ENCODE peak calls at places on chromosomes 11 and 22, in five cellular contexts. C, F, Z, G and B are unnamed samples.

GRCh38 chr11:67357831-67358555 is 4.6 kb upstream of the POLD4 start:
- DNase-seq in C (no peak), F (no peak), Z (peak), G (no peak), B (no peak)

GRCh38 chr11:28566643-28567042 is 458.5 kb downstream of the METTL15 start:
- DNase-seq in C (peak), F (no peak), Z (peak), G (no peak), B (no peak)

GRCh38 chr11:126354631-126355323 is 709 bp upstream of the ST3GAL4 start:
- DNase-seq in C (no peak), F (peak), Z (no peak), G (peak), B (no peak)

GRCh38 chr11:116457336-116458007 is 315.3 kb downstream of the BUD13 start:
- DNase-seq in C (no peak), F (peak), Z (no peak), G (no peak), B (no peak)

GRCh38 chr11:61539009-61539408 is 30.5 kb downstream of the LRRC10B start:
- DNase-seq in C (no peak), F (no peak), Z (no peak), G (no peak), B (no peak)

GRCh38 chr11:31000412-31000811 is 369.1 kb downstream of the DCDC1 start:
- DNase-seq in C (no peak), F (peak), Z (no peak), G (no peak), B (no peak)

GRCh38 chr11:104390696-104391095 is 226.7 kb upstream of the PDGFD start:
- DNase-seq in C (no peak), F (no peak), Z (no peak), G (no peak), B (no peak)

GRCh38 chr22:35914665-35915476 is 113.8 kb downstream of the RBFOX2 start:
- DNase-seq in C (peak), F (peak), Z (peak), G (no peak), B (no peak)

GRCh38 chr11:120225372-120225909 is 14.5 kb upstream of the POU2F3 start:
- DNase-seq in C (no peak), F (no peak), Z (no peak), G (no peak), B (no peak)

GRCh38 chr11:64078294-64078693 is 42.6 kb downstream of the FLRT1 start:
- DNase-seq in C (peak), F (peak), Z (no peak), G (no peak), B (no peak)

GRCh38 chr11:64343740-64344133 is 3.7 kb downstream of the CCDC88B start:
- DNase-seq in C (no peak), F (peak), Z (peak), G (no peak), B (no peak)

GRCh38 chr11:16981651-16982194 is 32.5 kb downstream of the PLEKHA7 start:
- DNase-seq in C (no peak), F (peak), Z (peak), G (no peak), B (no peak)

GRCh38 chr22:37661160-37661924 is 2.8 kb downstream of the PDXP start:
- DNase-seq in C (peak), F (peak), Z (no peak), G (no peak), B (no peak)

GRCh38 chr22:45604239-45604711 is 67.4 kb upstream of the ATXN10 start:
- DNase-seq in C (no peak), F (no peak), Z (peak), G (no peak), B (no peak)

GRCh38 chr11:70405679-70406395 is 7.5 kb downstream of the CTTN start:
- DNase-seq in C (no peak), F (no peak), Z (no peak), G (no peak), B (no peak)

GRCh38 chr11:130544266-130544665 is 95.8 kb downstream of the ADAMTS15 start:
- DNase-seq in C (no peak), F (no peak), Z (no peak), G (no peak), B (no peak)